ENCODE peak calls at places on chromosomes 13 and 19, in eight cellular contexts. N is adrenal gland; C is Panc1; D is CD8-positive, alpha-beta T cell; Y is mammary epithelial cell; M is transverse colon; W is pancreas; P is neural progenitor cell. R is an unnamed sample.

GRCh38 chr13:98570929-98571372 is 6.0 kb downstream of the STK24 start:
- DNase-seq in N (peak), C (no peak), D (peak), Y (peak), M (peak), W (no peak), P (no peak), R (no peak)

GRCh38 chr13:91360246-91360751 is 12.8 kb downstream of the MIR17HG start:
- DNase-seq in N (no peak), C (no peak), D (no peak), Y (no peak), M (no peak), W (no peak), P (no peak), R (no peak)

GRCh38 chr19:45645068-45645630 is 6.0 kb upstream of the EML2 start:
- DNase-seq in N (no peak), C (no peak), D (no peak), Y (no peak), M (no peak), W (no peak), P (no peak), R (no peak)

GRCh38 chr13:108528303-108528702 is 101.1 kb upstream of the MYO16 start:
- DNase-seq in N (no peak), C (no peak), D (no peak), Y (no peak), M (no peak), W (no peak), P (no peak), R (no peak)

GRCh38 chr19:47112166-47112663 is 1.4 kb downstream of the ZC3H4 start:
- DNase-seq in N (peak), C (no peak), D (peak), Y (peak), M (peak), W (peak), P (peak), R (peak)

GRCh38 chr19:58356236-58356970 is 3.1 kb upstream of the A1BG start:
- DNase-seq in N (no peak), C (no peak), D (peak), Y (peak), M (no peak), W (no peak), P (no peak), R (no peak)

GRCh38 chr13:112744306-112745021 is 54.6 kb downstream of the ATP11A start:
- DNase-seq in N (no peak), C (no peak), D (no peak), Y (peak), M (no peak), W (no peak), P (no peak), R (peak)

GRCh38 chr13:112752711-112753541 is 63.1 kb downstream of the ATP11A start:
- DNase-seq in N (no peak), C (no peak), D (no peak), Y (peak), M (no peak), W (no peak), P (no peak), R (no peak)

GRCh38 chr19:30076101-30076551 is 134.1 kb downstream of the URI1 start:
- DNase-seq in N (no peak), C (no peak), D (no peak), Y (no peak), M (no peak), W (peak), P (no peak), R (no peak)

GRCh38 chr19:37333457-37333856 is 37.4 kb upstream of the ZNF527 start:
- DNase-seq in N (no peak), C (no peak), D (no peak), Y (peak), M (no peak), W (no peak), P (no peak), R (no peak)

GRCh38 chr19:8366961-8367326 is 3.0 kb downstream of the ANGPTL4 start:
- DNase-seq in N (peak), C (no peak), D (no peak), Y (no peak), M (peak), W (peak), P (no peak), R (peak)

GRCh38 chr13:23751195-23751594 is 138.0 kb downstream of the MIPEP start:
- DNase-seq in N (no peak), C (peak), D (no peak), Y (peak), M (no peak), W (no peak), P (no peak), R (peak)

GRCh38 chr13:76965759-76966421 is 17.6 kb downstream of the ACOD1 start:
- DNase-seq in N (peak), C (no peak), D (no peak), Y (peak), M (peak), W (no peak), P (no peak), R (peak)

GRCh38 chr13:30339721-30340366 is 32.5 kb upstream of the KATNAL1 start:
- DNase-seq in N (no peak), C (no peak), D (no peak), Y (no peak), M (no peak), W (no peak), P (no peak), R (peak)

GRCh38 chr13:84096221-84096620 is 213.9 kb upstream of the SLITRK1 start:
- DNase-seq in N (no peak), C (no peak), D (no peak), Y (peak), M (no peak), W (no peak), P (no peak), R (peak)

GRCh38 chr19:35533822-35534521 is 716 bp downstream of the GAPDHS start:
- DNase-seq in N (no peak), C (no peak), D (peak), Y (no peak), M (peak), W (no peak), P (peak), R (peak)

GRCh38 chr19:39968789-39969188 is 2.2 kb upstream of the PSMC4 start:
- DNase-seq in N (no peak), C (no peak), D (no peak), Y (no peak), M (no peak), W (no peak), P (no peak), R (no peak)

GRCh38 chr19:46925548-46925950 is 64.8 kb downstream of the ARHGAP35 start:
- DNase-seq in N (no peak), C (no peak), D (no peak), Y (peak), M (peak), W (no peak), P (no peak), R (no peak)

GRCh38 chr13:41017153-41017552 is 2.0 kb downstream of the ELF1 start:
- DNase-seq in N (no peak), C (no peak), D (peak), Y (peak), M (peak), W (no peak), P (no peak), R (no peak)

GRCh38 chr13:41017744-41018582 is 1.2 kb downstream of the ELF1 start:
- DNase-seq in N (no peak), C (no peak), D (no peak), Y (peak), M (no peak), W (no peak), P (no peak), R (no peak)

GRCh38 chr13:41018583-41018909 is 570 bp downstream of the ELF1 start:
- DNase-seq in N (no peak), C (no peak), D (no peak), Y (no peak), M (no peak), W (no peak), P (no peak), R (no peak)

GRCh38 chr13:41019027-41019487 is at the start of gene ELF1:
- DNase-seq in N (peak), C (no peak), D (peak), Y (peak), M (peak), W (no peak), P (no peak), R (peak)

GRCh38 chr13:41019578-41020347 is 647 bp upstream of the ELF1 start:
- DNase-seq in N (no peak), C (no peak), D (no peak), Y (no peak), M (no peak), W (no peak), P (no peak), R (no peak)
- TF ChIP-seq CTCF in N (no peak), C (no peak), D (no peak), Y (no peak), M (no peak), W (no peak), P (no peak), R (no peak)

DNA sequence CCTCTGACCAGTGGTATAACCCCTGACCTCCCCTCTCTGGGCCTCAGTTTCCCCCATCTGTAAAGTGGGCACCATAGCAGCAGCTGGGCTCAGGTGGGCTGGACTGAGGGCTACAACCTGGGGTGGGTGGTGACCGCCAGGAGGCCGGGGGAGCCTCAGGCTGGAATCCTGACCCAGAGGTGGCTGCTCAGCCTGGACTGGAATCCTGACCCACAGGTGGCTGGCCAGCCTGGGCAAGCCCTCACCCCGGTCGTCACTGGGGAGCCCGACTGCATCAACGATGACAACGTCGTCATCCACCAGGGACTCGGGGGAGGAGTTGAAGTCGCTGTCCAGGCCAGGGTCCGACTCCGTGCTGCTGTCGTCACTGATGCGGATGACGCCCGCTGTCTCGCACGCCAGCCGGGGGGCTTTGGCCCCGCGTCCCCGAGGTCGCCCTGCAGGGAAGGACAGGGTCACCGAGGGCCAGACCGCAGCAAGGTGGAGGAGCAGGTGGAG is 10.2 kb downstream of the GPX4 start:
- DNase-seq in N (no peak), C (no peak), D (no peak), Y (no peak), M (no peak), W (peak), P (no peak), R (no peak)
- H3K27ac ChIP-seq in N (peak), C (peak), D (no peak), Y (no peak), M (peak), W (peak), P (peak), R (peak)

GRCh38 chr13:28048768-28049167 is 51.6 kb downstream of the FLT3 start:
- DNase-seq in N (no peak), C (no peak), D (no peak), Y (no peak), M (no peak), W (no peak), P (no peak), R (no peak)

GRCh38 chr13:28045861-28046260 is 54.5 kb downstream of the FLT3 start:
- DNase-seq in N (no peak), C (no peak), D (no peak), Y (no peak), M (no peak), W (no peak), P (peak), R (no peak)

GRCh38 chr13:28046981-28047380 is 53.4 kb downstream of the FLT3 start:
- DNase-seq in N (no peak), C (no peak), D (no peak), Y (no peak), M (no peak), W (no peak), P (no peak), R (no peak)

GRCh38 chr13:28049215-28049614 is 51.2 kb downstream of the FLT3 start:
- DNase-seq in N (no peak), C (no peak), D (no peak), Y (no peak), M (no peak), W (no peak), P (no peak), R (no peak)

GRCh38 chr13:28047784-28048388 is 52.5 kb downstream of the FLT3 start:
- DNase-seq in N (no peak), C (no peak), D (no peak), Y (peak), M (peak), W (no peak), P (no peak), R (no peak)
- H3K4me3 ChIP-seq in N (no peak), C (no peak), D (no peak), Y (no peak), M (no peak), W (no peak), P (no peak), R (no peak)

GRCh38 chr13:109699628-109700071 is 86.7 kb downstream of the IRS2 start:
- DNase-seq in N (no peak), C (no peak), D (no peak), Y (no peak), M (no peak), W (no peak), P (peak), R (no peak)
- TF ChIP-seq CTCF in N (no peak), C (no peak), D (no peak), Y (no peak), M (no peak), W (no peak), P (peak), R (no peak)

GRCh38 chr19:17520865-17521264 is 9.4 kb downstream of the PGLS start:
- DNase-seq in N (no peak), C (no peak), D (no peak), Y (no peak), M (no peak), W (no peak), P (no peak), R (no peak)
- H3K27ac ChIP-seq in N (no peak), C (no peak), D (no peak), Y (no peak), M (no peak), W (no peak), P (no peak), R (no peak)

GRCh38 chr19:2454199-2454961 is 2.4 kb downstream of the LMNB2 start:
- DNase-seq in N (no peak), C (no peak), D (no peak), Y (no peak), M (no peak), W (no peak), P (no peak), R (no peak)
- H3K4me3 ChIP-seq in N (no peak), C (no peak), D (no peak), Y (no peak), M (no peak), W (no peak), P (peak), R (peak)

GRCh38 chr13:32426981-32427851 is 714 bp downstream of the N4BP2L1 start:
- DNase-seq in N (peak), C (no peak), D (peak), Y (no peak), M (peak), W (peak), P (peak), R (peak)
- TF ChIP-seq CTCF in N (no peak), C (no peak), D (no peak), Y (no peak), M (no peak), W (no peak), P (no peak), R (no peak)